ENCODE peak calls at places on chromosomes 11 and 22, in five cellular contexts. D is A549, M is tibial nerve, E is colonic mucosa, Q is cardiac muscle cell. Z is an unnamed sample.

GRCh38 chr22:23691748-23692423 is 1.1 kb downstream of the RGL4 start:
- DNase-seq in D (no peak), M (no peak), E (no peak), Q (no peak), Z (no peak)

GRCh38 chr11:130131957-130132850 is 27.4 kb upstream of the ST14 start:
- DNase-seq in D (peak; percentile 71), M (no peak), E (peak; percentile 63), Q (peak; percentile 57), Z (peak; percentile 27)

GRCh38 chr11:2523821-2524391 is 79.1 kb downstream of the KCNQ1 start:
- DNase-seq in D (no peak), M (peak; percentile 7), E (no peak), Q (no peak), Z (peak; percentile 17)

GRCh38 chr11:9688716-9689511 is 25.0 kb downstream of the SWAP70 start:
- DNase-seq in D (no peak), M (no peak), E (no peak), Q (peak; percentile 39), Z (no peak)

GRCh38 chr22:44375451-44375850 is 62.7 kb upstream of the SHISAL1 start:
- DNase-seq in D (no peak), M (no peak), E (no peak), Q (no peak), Z (no peak)

GRCh38 chr11:20060647-20061205 is 99.5 kb downstream of the DBX1 start:
- DNase-seq in D (no peak), M (no peak), E (no peak), Q (no peak), Z (no peak)

GRCh38 chr11:60835472-60835871 is 6.4 kb upstream of the CCDC86 start:
- DNase-seq in D (no peak), M (no peak), E (no peak), Q (no peak), Z (no peak)

GRCh38 chr11:107708787-107709186 is 3.1 kb downstream of the SLN start:
- DNase-seq in D (no peak), M (no peak), E (no peak), Q (no peak), Z (no peak)

GRCh38 chr11:27679136-27680015 is 20.9 kb downstream of the BDNF start:
- DNase-seq in D (no peak), M (no peak), E (no peak), Q (no peak), Z (no peak)

GRCh38 chr11:104771782-104772181 is 126.5 kb downstream of the CASP12 start:
- DNase-seq in D (no peak), M (no peak), E (no peak), Q (no peak), Z (no peak)

GRCh38 chr11:76551400-76551799 is 106.6 kb downstream of the EMSY start:
- DNase-seq in D (no peak), M (no peak), E (no peak), Q (no peak), Z (no peak)

GRCh38 chr22:29503811-29504372 is 23.9 kb downstream of the NEFH start:
- DNase-seq in D (no peak), M (peak; percentile 22), E (peak; percentile 29), Q (peak; percentile 75), Z (no peak)

GRCh38 chr11:10520562-10520961 is 20.4 kb downstream of the RNF141 start:
- DNase-seq in D (no peak), M (no peak), E (no peak), Q (no peak), Z (no peak)

GRCh38 chr11:86069408-86070086 is 663 bp upstream of the PICALM start:
- DNase-seq in D (peak; percentile 61), M (no peak), E (peak; percentile 43), Q (peak; percentile 80), Z (no peak)

GRCh38 chr22:39325392-39325932 is 6.0 kb upstream of the RPL3 start:
- DNase-seq in D (no peak), M (no peak), E (no peak), Q (no peak), Z (no peak)

GRCh38 chr22:21945453-21946261 is 7.0 kb downstream of the PPM1F start:
- DNase-seq in D (no peak), M (no peak), E (no peak), Q (no peak), Z (no peak)

GRCh38 chr22:44330188-44330726 is 17.5 kb upstream of the SHISAL1 start:
- DNase-seq in D (no peak), M (no peak), E (no peak), Q (no peak), Z (no peak)

GRCh38 chr11:45436118-45436517 is 150.0 kb upstream of the SYT13 start:
- DNase-seq in D (no peak), M (no peak), E (no peak), Q (no peak), Z (no peak)

GRCh38 chr22:44461083-44461375 is 37.0 kb downstream of the RTL6 start:
- DNase-seq in D (no peak), M (no peak), E (peak; percentile 3), Q (no peak), Z (no peak)

GRCh38 chr11:76628408-76628947 is 42.1 kb downstream of the LRRC32 start:
- DNase-seq in D (no peak), M (no peak), E (no peak), Q (no peak), Z (no peak)

GRCh38 chr11:69841859-69842698 is 22.9 kb upstream of the FGF3 start:
- DNase-seq in D (no peak), M (no peak), E (peak; percentile 30), Q (no peak), Z (no peak)

GRCh38 chr11:11171285-11171684 is 181.8 kb downstream of the CSNK2A3 start:
- DNase-seq in D (no peak), M (no peak), E (no peak), Q (peak; percentile 45), Z (no peak)

GRCh38 chr22:24379536-24379935 is 47.9 kb upstream of the ADORA2A start:
- DNase-seq in D (no peak), M (no peak), E (no peak), Q (no peak), Z (no peak)

GRCh38 chr22:42350373-42350772 is 79.9 kb upstream of the TCF20 start:
- DNase-seq in D (no peak), M (no peak), E (no peak), Q (no peak), Z (no peak)

GRCh38 chr11:12200359-12201015 is 90.1 kb downstream of the MICAL2 start:
- DNase-seq in D (no peak), M (no peak), E (no peak), Q (no peak), Z (no peak)

GRCh38 chr22:48649031-48649430 is 1178.6 kb downstream of the BRD1 start:
- DNase-seq in D (no peak), M (no peak), E (no peak), Q (no peak), Z (no peak)

GRCh38 chr22:48649466-48649865 is 1178.2 kb downstream of the BRD1 start:
- DNase-seq in D (no peak), M (no peak), E (no peak), Q (no peak), Z (no peak)

GRCh38 chr22:48651981-48652538 is 1175.6 kb downstream of the BRD1 start:
- DNase-seq in D (no peak), M (no peak), E (no peak), Q (no peak), Z (no peak)

GRCh38 chr22:48651036-48651890 is 1176.4 kb downstream of the BRD1 start:
- DNase-seq in D (no peak), M (no peak), E (no peak), Q (no peak), Z (no peak)

DNA sequence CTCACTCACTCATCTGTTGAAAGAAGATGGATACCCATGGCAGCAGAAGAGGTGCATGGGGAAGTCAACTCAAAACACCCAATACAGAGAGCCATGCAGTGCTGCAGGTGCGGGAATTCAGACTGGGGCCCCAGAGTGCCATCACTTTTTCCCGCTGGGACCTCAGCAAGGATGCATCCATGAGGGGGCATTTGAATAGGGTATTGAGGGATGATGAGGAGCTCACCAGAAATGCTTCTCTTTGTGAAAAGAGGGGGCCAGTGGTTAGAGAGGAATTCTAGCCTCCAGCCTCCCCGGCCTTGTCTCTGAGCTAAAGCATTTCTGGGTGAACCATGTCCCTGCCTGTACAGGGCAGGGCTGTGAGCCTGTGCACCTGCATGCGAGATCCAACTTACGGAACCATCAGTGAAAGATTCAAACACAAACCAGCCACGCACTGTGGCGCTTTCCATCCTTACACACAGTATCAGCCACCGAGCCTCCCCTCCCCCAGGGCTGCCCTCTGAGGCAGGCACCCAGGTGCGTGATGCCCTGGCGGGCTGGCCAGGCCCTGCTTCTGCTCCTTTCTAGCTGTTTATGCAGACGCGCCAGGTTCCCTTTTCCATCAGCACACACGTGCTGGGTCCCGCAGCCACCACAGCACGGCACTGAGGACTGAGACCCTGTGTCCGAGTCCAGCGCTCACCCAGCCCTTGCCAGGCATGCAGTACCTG is 1177.2 kb downstream of the BRD1 start:
- DNase-seq in D (no peak), M (no peak), E (no peak), Q (no peak), Z (no peak)
- H3K9me3 ChIP-seq in D (no peaks in the 10 kb centered on the region), M (no peaks in the 10 kb centered on the region), E (no peaks in the 10 kb centered on the region), Q (no peaks in the 10 kb centered on the region), Z (no peaks in the 10 kb centered on the region)

GRCh38 chr11:115146425-115146824 is 357.8 kb downstream of the CADM1 start:
- DNase-seq in D (no peak), M (no peak), E (no peak), Q (no peak), Z (no peak)

GRCh38 chr11:115148691-115149090 is 355.5 kb downstream of the CADM1 start:
- DNase-seq in D (no peak), M (no peak), E (no peak), Q (no peak), Z (no peak)

GRCh38 chr11:115145316-115145715 is 358.9 kb downstream of the CADM1 start:
- DNase-seq in D (no peak), M (no peak), E (no peak), Q (no peak), Z (no peak)

GRCh38 chr11:115148101-115148500 is 356.1 kb downstream of the CADM1 start:
- DNase-seq in D (no peak), M (no peak), E (no peak), Q (no peak), Z (no peak)

GRCh38 chr11:115147243-115147807 is 356.9 kb downstream of the CADM1 start:
- DNase-seq in D (no peak), M (no peak), E (no peak), Q (no peak), Z (no peak)
- H3K27ac ChIP-seq in D (no peak overlapping the region), M (no peak overlapping the region), E (no peak overlapping the region), Q (no peak overlapping the region), Z (no peak overlapping the region)

GRCh38 chr11:18012906-18013781 is at the start of gene SERGEF:
- DNase-seq in D (peak; percentile 73), M (peak; percentile 85), E (peak; percentile 97), Q (peak; percentile 97), Z (peak; percentile 84)
- TF ChIP-seq CTCF in D (no peak), M (peak; percentile 37), E (no peak), Q (no peak), Z (no peak)

GRCh38 chr11:101128571-101129202 is 926 bp downstream of the PGR start:
- DNase-seq in D (no peak), M (no peak), E (no peak), Q (peak; percentile 6), Z (no peak)

GRCh38 chr11:101127699-101128570 is 1.7 kb downstream of the PGR start:
- DNase-seq in D (no peak), M (no peak), E (peak; percentile 21), Q (peak; percentile 27), Z (no peak)

GRCh38 chr11:101126551-101127347 is 2.9 kb downstream of the PGR start:
- DNase-seq in D (no peak), M (peak; percentile 53), E (no peak), Q (peak; percentile 19), Z (no peak)

GRCh38 chr11:101127348-101127698 is 2.3 kb downstream of the PGR start:
- DNase-seq in D (no peak), M (peak; percentile 14), E (no peak), Q (peak; percentile 22), Z (no peak)

GRCh38 chr11:101129203-101129943 is at the start of gene PGR:
- DNase-seq in D (no peak), M (peak; percentile 27), E (peak; percentile 51), Q (peak; percentile 41), Z (no peak)
- H3K9me3 ChIP-seq in D (no peaks in the 10 kb centered on the region), M (no peaks in the 10 kb centered on the region), E (no peaks in the 10 kb centered on the region), Q (no peaks in the 10 kb centered on the region), Z (no peaks in the 10 kb centered on the region)

Z was measured in CD4-positive, alpha-beta T cell.